ENCODE peak calls at places on chromosomes 12 and 14, in five cellular contexts. N is prostate gland, Z is stomach, P is spleen, V is K562. S is an unnamed sample.

GRCh38 chr12:10331642-10332239 is 24.1 kb downstream of the KLRD1 start:
- DNase-seq in N (peak; percentile 12), Z (no peak), P (no peak), V (peak; percentile 44), S (no peak)

GRCh38 chr12:106147956-106148355 is 9.2 kb upstream of the NUAK1 start:
- DNase-seq in N (peak; percentile 51), Z (peak; percentile 84), P (no peak), V (no peak), S (peak; percentile 88)

GRCh38 chr14:95328876-95329503 is 9.3 kb upstream of the CLMN start:
- DNase-seq in N (no peak), Z (no peak), P (no peak), V (no peak), S (no peak)

GRCh38 chr12:18556081-18556645 is 181.6 kb downstream of the PLCZ1 start:
- DNase-seq in N (no peak), Z (no peak), P (no peak), V (no peak), S (no peak)

GRCh38 chr12:31687101-31687527 is 27.6 kb downstream of the ETFBKMT start:
- DNase-seq in N (no peak), Z (no peak), P (peak; percentile 74), V (no peak), S (no peak)

GRCh38 chr14:43056106-43056505 is 1449.4 kb downstream of the LRFN5 start:
- DNase-seq in N (no peak), Z (no peak), P (no peak), V (no peak), S (no peak)

GRCh38 chr12:2264622-2265306 is 212.0 kb downstream of the CACNA1C start:
- DNase-seq in N (no peak), Z (no peak), P (no peak), V (no peak), S (no peak)

GRCh38 chr12:98064501-98064900 is 450.9 kb upstream of the TMPO start:
- DNase-seq in N (no peak), Z (no peak), P (no peak), V (no peak), S (no peak)

GRCh38 chr14:67500981-67501380 is 12.5 kb upstream of the TMEM229B start:
- DNase-seq in N (no peak), Z (no peak), P (no peak), V (no peak), S (no peak)

GRCh38 chr14:48251290-48251689 is 575.9 kb upstream of the MDGA2 start:
- DNase-seq in N (no peak), Z (no peak), P (no peak), V (no peak), S (no peak)

GRCh38 chr12:62832027-62832426 is 102.9 kb downstream of the PPM1H start:
- DNase-seq in N (no peak), Z (no peak), P (no peak), V (no peak), S (no peak)

GRCh38 chr14:85512491-85512890 is 17.5 kb upstream of the FLRT2 start:
- DNase-seq in N (no peak), Z (no peak), P (no peak), V (no peak), S (no peak)

GRCh38 chr14:95488376-95489162 is 27.9 kb downstream of the SYNE3 start:
- DNase-seq in N (no peak), Z (no peak), P (no peak), V (no peak), S (no peak)

GRCh38 chr14:25237845-25238244 is 187.9 kb upstream of the STXBP6 start:
- DNase-seq in N (no peak), Z (no peak), P (no peak), V (no peak), S (no peak)

GRCh38 chr12:57899010-57899662 is 42.2 kb upstream of the ATP23 start:
- DNase-seq in N (peak; percentile 51), Z (peak; percentile 49), P (peak; percentile 92), V (no peak), S (peak; percentile 86)

GRCh38 chr12:82964446-82964845 is 277.7 kb downstream of the TMTC2 start:
- DNase-seq in N (no peak), Z (no peak), P (no peak), V (no peak), S (no peak)

GRCh38 chr14:38291681-38292459 is 36.0 kb upstream of the CLEC14A start:
- DNase-seq in N (no peak), Z (no peak), P (no peak), V (no peak), S (no peak)

GRCh38 chr12:121628037-121628436 is 1.7 kb downstream of the ORAI1 start:
- DNase-seq in N (no peak), Z (peak; percentile 34), P (peak; percentile 80), V (peak; percentile 28), S (no peak)

GRCh38 chr12:121388421-121388981 is 11.4 kb upstream of the RNF34 start:
- DNase-seq in N (no peak), Z (no peak), P (no peak), V (peak; percentile 41), S (no peak)

GRCh38 chr12:26124491-26125450 is at the start of gene BHLHE41:
- DNase-seq in N (peak; percentile 68), Z (peak; percentile 78), P (peak; percentile 91), V (no peak), S (peak; percentile 92)

GRCh38 chr12:69278814-69279782 is 39.7 kb downstream of the CPSF6 start:
- DNase-seq in N (no peak), Z (no peak), P (no peak), V (no peak), S (no peak)

GRCh38 chr12:57130941-57131340 is 2.7 kb downstream of the LRP1 start:
- DNase-seq in N (no peak), Z (no peak), P (no peak), V (no peak), S (no peak)

GRCh38 chr14:24389266-24389855 is 9.4 kb upstream of the NYNRIN start:
- DNase-seq in N (no peak), Z (no peak), P (no peak), V (peak; percentile 42), S (no peak)

GRCh38 chr12:68406134-68406576 is 74.0 kb upstream of the MDM1 start:
- DNase-seq in N (peak; percentile 79), Z (peak; percentile 88), P (peak; percentile 92), V (no peak), S (peak; percentile 98)

GRCh38 chr14:85853996-85854526 is 324.1 kb downstream of the FLRT2 start:
- DNase-seq in N (no peak), Z (no peak), P (no peak), V (no peak), S (no peak)

GRCh38 chr12:113876160-113876559 is 90.0 kb downstream of the RBM19 start:
- DNase-seq in N (no peak), Z (no peak), P (no peak), V (no peak), S (no peak)

GRCh38 chr12:96194572-96194889 is 356 bp downstream of the ELK3 start:
- DNase-seq in N (no peak), Z (no peak), P (no peak), V (no peak), S (no peak)

GRCh38 chr14:102029956-102030355 is 56.9 kb downstream of the HSP90AA1 start:
- DNase-seq in N (no peak), Z (no peak), P (no peak), V (no peak), S (no peak)

GRCh38 chr12:106051853-106052531 is 86.8 kb downstream of the NUAK1 start:
- DNase-seq in N (no peak), Z (no peak), P (no peak), V (no peak), S (no peak)

GRCh38 chr14:35878272-35879140 is 52.4 kb downstream of the BRMS1L start:
- DNase-seq in N (no peak), Z (peak; percentile 34), P (no peak), V (no peak), S (no peak)

GRCh38 chr12:92571169-92571568 is 131.6 kb upstream of the PLEKHG7 start:
- DNase-seq in N (no peak), Z (no peak), P (no peak), V (no peak), S (no peak)

GRCh38 chr14:90355540-90356518 is 24.1 kb upstream of the NRDE2 start:
- DNase-seq in N (no peak), Z (no peak), P (no peak), V (no peak), S (no peak)

GRCh38 chr12:40693503-40693863 is 1.2 kb downstream of the CNTN1 start:
- DNase-seq in N (peak; percentile 5), Z (no peak), P (no peak), V (no peak), S (peak; percentile 65)

GRCh38 chr12:94802796-94803195 is 152.4 kb upstream of the TMCC3 start:
- DNase-seq in N (no peak), Z (no peak), P (no peak), V (no peak), S (no peak)
- H3K4me1 ChIP-seq in N (no peaks in the 10 kb centered on the region), Z (no peaks in the 10 kb centered on the region), P (no peaks in the 10 kb centered on the region), V (no peaks in the 10 kb centered on the region), S (no peaks in the 10 kb centered on the region)

DNA sequence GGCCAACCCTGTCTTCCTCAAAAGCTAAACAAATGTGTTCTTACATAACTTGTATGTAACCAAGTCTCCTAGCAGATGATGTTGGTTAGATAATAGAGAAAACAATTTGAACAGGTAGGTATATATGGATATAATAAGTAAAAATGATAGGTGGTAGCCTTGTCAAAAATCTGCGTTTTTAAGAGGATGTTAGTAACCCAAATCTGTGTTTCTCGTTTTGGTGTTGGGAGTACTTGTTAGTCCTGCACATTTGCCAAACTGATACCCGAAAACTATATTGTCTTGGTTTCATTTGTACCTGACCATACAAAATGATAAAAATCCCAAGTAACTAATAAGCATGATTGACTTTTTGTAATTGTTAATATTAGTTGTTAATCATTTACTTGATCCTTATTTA is 8.1 kb downstream of the SRSF5 start:
- DNase-seq in N (no peak), Z (no peak), P (no peak), V (no peak), S (no peak)
- TF ChIP-seq POLR2AphosphoS5 in N (no peak), Z (no peak), P (no peak), V (no peak), S (peak; percentile 11)

GRCh38 chr14:100350283-100350926 is 27.3 kb downstream of the SLC25A47 start:
- DNase-seq in N (no peak), Z (no peak), P (no peak), V (no peak), S (no peak)
- H3K4me1 ChIP-seq in N (no peaks in the 10 kb centered on the region), Z (no peaks in the 10 kb centered on the region), P (peaks cover 11% of the 10 kb centered on the region), V (no peaks in the 10 kb centered on the region), S (no peaks in the 10 kb centered on the region)

GRCh38 chr12:122946690-122947271 is 19.5 kb downstream of the ABCB9 start:
- DNase-seq in N (peak; percentile 93), Z (peak; percentile 85), P (peak; percentile 88), V (peak; percentile 54), S (peak; percentile 94)

GRCh38 chr12:122945047-122945592 is 21.1 kb downstream of the ABCB9 start:
- DNase-seq in N (no peak), Z (no peak), P (no peak), V (no peak), S (no peak)

GRCh38 chr12:122943196-122943595 is 23.1 kb downstream of the ABCB9 start:
- DNase-seq in N (no peak), Z (no peak), P (no peak), V (no peak), S (no peak)

GRCh38 chr12:122942609-122943008 is 23.7 kb downstream of the ABCB9 start:
- DNase-seq in N (no peak), Z (no peak), P (no peak), V (no peak), S (no peak)

GRCh38 chr12:122944588-122944987 is 21.7 kb downstream of the ABCB9 start:
- DNase-seq in N (peak; percentile 67), Z (peak; percentile 69), P (no peak), V (no peak), S (no peak)
- TF ChIP-seq POLR2AphosphoS5 in N (peak; percentile 62), Z (no peak), P (no peak), V (no peak), S (no peak)

S was measured in sigmoid colon.